ENCODE peak calls at places on chromosomes 16 and 17, in four cellular contexts. S, Z, E and L are unnamed samples.

GRCh38 chr17:33121756-33122155 is 130.1 kb downstream of the SPACA3 start:
- DNase-seq in Z (no peak), E (no peak), S (no peak), L (no peak)

GRCh38 chr16:21264226-21265036 is 13.7 kb downstream of the CRYM start:
- DNase-seq in S (no peak), E (peak), Z (no peak), L (no peak)

GRCh38 chr16:85202631-85203461 is 90.6 kb upstream of the CIBAR2 start:
- DNase-seq in E (no peak), Z (no peak), S (peak), L (no peak)

GRCh38 chr16:72066747-72067146 is 3.7 kb downstream of the HPR start:
- DNase-seq in S (no peak), E (peak), Z (peak), L (no peak)

GRCh38 chr17:83053779-83054451 is 25.5 kb upstream of the METRNL start:
- DNase-seq in Z (no peak), S (no peak), E (no peak), L (no peak)

GRCh38 chr16:15542734-15543347 is 100.1 kb downstream of the MARF1 start:
- DNase-seq in E (no peak), Z (no peak), S (no peak), L (no peak)

GRCh38 chr16:75238132-75238852 is 13.1 kb downstream of the BCAR1 start:
- DNase-seq in S (peak), E (peak), Z (no peak), L (no peak)

GRCh38 chr17:50352072-50352692 is 6.3 kb downstream of the XYLT2 start:
- DNase-seq in Z (no peak), S (no peak), E (no peak), L (no peak)

GRCh38 chr16:3264137-3265036 is 8.0 kb upstream of the MEFV start:
- DNase-seq in E (peak), Z (peak), S (peak), L (peak)

GRCh38 chr17:32865141-32865540 is 11.8 kb downstream of the MYO1D start:
- DNase-seq in S (no peak), E (no peak), Z (no peak), L (no peak)

GRCh38 chr16:75029854-75030253 is 31.0 kb downstream of the ZNRF1 start:
- DNase-seq in E (peak), S (no peak), Z (no peak), L (no peak)

GRCh38 chr16:528111-529011 is 849 bp downstream of the CAPN15 start:
- DNase-seq in S (peak), Z (peak), E (no peak), L (no peak)

GRCh38 chr16:2152695-2153506 is 2.7 kb upstream of the TRAF7 start:
- DNase-seq in E (peak), S (no peak), Z (peak), L (no peak)

GRCh38 chr16:17743578-17743977 is 272.8 kb upstream of the XYLT1 start:
- DNase-seq in E (no peak), Z (no peak), S (no peak), L (no peak)

GRCh38 chr17:80593171-80593570 is 48.5 kb downstream of the RPTOR start:
- DNase-seq in S (no peak), E (no peak), Z (no peak), L (no peak)

GRCh38 chr17:4475001-4475400 is 23.7 kb upstream of the SPNS2 start:
- DNase-seq in E (no peak), S (no peak), Z (no peak), L (no peak)

GRCh38 chr17:30212750-30213149 is 22.7 kb downstream of the SLC6A4 start:
- DNase-seq in S (no peak), Z (no peak), E (no peak), L (peak)

GRCh38 chr17:51692917-51693316 is 432.6 kb downstream of the UTP18 start:
- DNase-seq in Z (no peak), E (no peak), S (no peak), L (no peak)

GRCh38 chr16:21656795-21657768 is 4.7 kb upstream of the IGSF6 start:
- DNase-seq in S (no peak), Z (peak), E (peak), L (peak)

GRCh38 chr16:75402821-75403475 is 30.4 kb downstream of the CFDP1 start:
- DNase-seq in Z (peak), E (peak), S (no peak), L (no peak)

GRCh38 chr17:50863221-50863843 is 2.8 kb downstream of the TOB1 start:
- DNase-seq in E (peak), Z (no peak), S (peak), L (no peak)

GRCh38 chr16:89001117-89002027 is 24.4 kb upstream of the CBFA2T3 start:
- DNase-seq in Z (no peak), E (no peak), S (peak), L (no peak)

GRCh38 chr16:19583665-19584300 is 28.3 kb downstream of the VPS35L start:
- DNase-seq in S (peak), Z (peak), E (peak), L (no peak)

GRCh38 chr17:12296120-12296727 is 275.5 kb downstream of the MAP2K4 start:
- DNase-seq in E (no peak), Z (no peak), S (peak), L (no peak)

GRCh38 chr16:7976125-7976524 is 614.2 kb downstream of the TMEM114 start:
- DNase-seq in Z (no peak), S (no peak), E (no peak), L (no peak)

GRCh38 chr16:86653289-86654006 is 75.1 kb downstream of the FOXL1 start:
- DNase-seq in S (no peak), Z (no peak), E (no peak), L (no peak)

GRCh38 chr17:33137411-33137810 is 145.8 kb downstream of the SPACA3 start:
- DNase-seq in S (no peak), E (no peak), Z (no peak), L (no peak)

GRCh38 chr17:42311240-42312034 is 23.1 kb downstream of the STAT5A start:
- DNase-seq in E (peak), S (peak), Z (peak), L (no peak)

GRCh38 chr17:68302666-68303065 is 11.4 kb downstream of the ARSG start:
- DNase-seq in E (no peak), S (no peak), Z (no peak), L (no peak)

GRCh38 chr17:42531455-42532354 is 4.3 kb upstream of the NAGLU start:
- DNase-seq in E (peak), Z (peak), S (peak), L (no peak)

GRCh38 chr16:49562228-49562627 is 188.6 kb downstream of the C16orf78 start:
- DNase-seq in Z (no peak), E (no peak), S (no peak), L (no peak)

GRCh38 chr16:86120201-86120981 is 221.4 kb downstream of the IRF8 start:
- DNase-seq in S (no peak), Z (no peak), E (no peak), L (no peak)

GRCh38 chr17:5584971-5585794 is 874 bp upstream of the NLRP1 start:
- DNase-seq in E (no peak), Z (no peak), S (no peak), L (no peak)

GRCh38 chr17:29243792-29244191 is 2.9 kb upstream of the CRYBA1 start:
- DNase-seq in Z (peak), S (peak), E (peak), L (no peak)

GRCh38 chr16:73036074-73036826 is 11.7 kb downstream of the ZFHX3 start:
- DNase-seq in E (no peak), S (peak), Z (no peak), L (peak)

GRCh38 chr17:27912989-27913388 is 19.8 kb upstream of the LYRM9 start:
- DNase-seq in Z (no peak), E (no peak), S (no peak), L (no peak)

GRCh38 chr17:77440571-77440981 is 299.8 kb downstream of the SEC14L1 start:
- DNase-seq in E (no peak), Z (no peak), S (no peak), L (no peak)

GRCh38 chr17:27533874-27534815 is 77.9 kb downstream of the KSR1 start:
- DNase-seq in S (peak), E (no peak), Z (no peak), L (no peak)

GRCh38 chr17:50055055-50055425 is 870 bp upstream of the ITGA3 start:
- DNase-seq in E (no peak), Z (no peak), S (peak), L (no peak)

DNA sequence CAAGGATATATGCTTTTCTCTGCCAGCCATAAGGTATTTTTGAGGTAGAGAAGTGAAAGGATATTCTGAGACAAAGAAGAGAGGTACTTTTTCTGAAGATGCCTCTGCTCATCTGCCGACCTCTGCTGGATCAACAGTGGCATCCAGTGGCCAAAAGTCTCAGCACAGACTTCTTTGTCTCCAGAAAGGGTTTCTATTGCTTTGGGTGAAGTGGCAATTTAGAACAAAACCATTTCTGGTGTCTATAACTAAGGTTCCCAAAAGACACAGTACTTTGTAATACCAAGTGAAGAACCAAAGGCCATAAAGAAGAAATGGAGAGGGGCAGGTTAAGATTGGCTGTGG is 155.2 kb upstream of the C17orf78 start:
- DNase-seq in E (no peak), S (peak), Z (no peak), L (no peak)
- TF ChIP-seq NR2C2 in E (no peak), S (no peak), Z (no peak), L (no peak)

DNA sequence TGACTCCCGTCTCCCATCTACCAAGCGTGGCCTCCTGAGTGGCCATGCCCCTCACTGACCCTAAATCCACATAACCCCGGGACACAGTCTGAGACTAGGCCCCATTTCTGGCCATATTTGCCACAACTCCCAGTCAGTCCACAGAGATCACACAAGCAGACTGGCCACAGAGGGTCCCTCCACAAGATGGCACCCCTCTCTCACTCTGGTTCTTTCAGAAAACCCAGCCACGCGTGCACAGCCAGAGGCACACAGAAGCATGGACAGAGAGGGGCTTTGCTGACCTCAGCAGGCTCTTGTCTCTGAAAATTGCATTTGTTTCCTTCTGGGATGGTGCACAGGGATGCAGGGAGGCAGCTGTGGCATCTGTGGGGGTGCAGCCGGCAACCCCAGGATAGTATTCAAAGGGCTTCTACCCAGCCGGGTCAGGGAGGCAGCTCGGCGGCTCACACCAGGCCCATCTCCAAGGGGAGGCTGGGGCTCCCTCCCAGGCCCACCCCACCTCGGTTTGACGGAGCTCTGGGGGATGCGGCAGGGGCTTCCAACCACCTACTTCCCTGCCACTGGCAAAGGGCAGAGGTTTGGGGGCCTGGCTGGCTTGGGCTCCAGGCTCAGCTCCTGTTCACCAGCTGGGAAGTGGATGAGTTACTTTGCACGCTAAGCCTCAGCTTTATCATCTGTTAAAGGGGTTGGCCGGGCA is 16.8 kb downstream of the DOC2B start:
- DNase-seq in Z (peak), E (peak), S (peak), L (no peak)
- TF ChIP-seq NR2C2 in Z (no peak), E (no peak), S (no peak), L (no peak)

GRCh38 chr17:44919885-44920564 is 4.7 kb upstream of the GFAP start:
- DNase-seq in Z (peak), E (peak), S (peak), L (peak)

GRCh38 chr17:44920565-44920940 is 5.3 kb upstream of the GFAP start:
- DNase-seq in Z (no peak), E (no peak), S (peak), L (no peak)

GRCh38 chr17:44922136-44922535 is 6.8 kb upstream of the GFAP start:
- DNase-seq in E (no peak), Z (no peak), S (no peak), L (no peak)

GRCh38 chr17:44922746-44923470 is 7.6 kb upstream of the GFAP start:
- DNase-seq in E (no peak), Z (no peak), S (no peak), L (no peak)

GRCh38 chr17:44921122-44921882 is 6.0 kb upstream of the GFAP start:
- DNase-seq in Z (peak), E (no peak), S (peak), L (no peak)
- TF ChIP-seq NR2C2 in Z (no peak), E (no peak), S (no peak), L (no peak)

GRCh38 chr17:8798176-8799000 is 777 bp downstream of the MFSD6L start:
- DNase-seq in Z (no peak), E (no peak), S (no peak), L (no peak)

GRCh38 chr17:8797621-8798175 is 1.5 kb downstream of the MFSD6L start:
- DNase-seq in S (no peak), E (no peak), Z (no peak), L (no peak)

GRCh38 chr17:8800656-8801055 is 1.5 kb upstream of the MFSD6L start:
- DNase-seq in E (no peak), Z (no peak), S (no peak), L (no peak)

GRCh38 chr17:8799851-8800212 is 667 bp upstream of the MFSD6L start:
- DNase-seq in Z (no peak), S (no peak), E (no peak), L (no peak)

DNA sequence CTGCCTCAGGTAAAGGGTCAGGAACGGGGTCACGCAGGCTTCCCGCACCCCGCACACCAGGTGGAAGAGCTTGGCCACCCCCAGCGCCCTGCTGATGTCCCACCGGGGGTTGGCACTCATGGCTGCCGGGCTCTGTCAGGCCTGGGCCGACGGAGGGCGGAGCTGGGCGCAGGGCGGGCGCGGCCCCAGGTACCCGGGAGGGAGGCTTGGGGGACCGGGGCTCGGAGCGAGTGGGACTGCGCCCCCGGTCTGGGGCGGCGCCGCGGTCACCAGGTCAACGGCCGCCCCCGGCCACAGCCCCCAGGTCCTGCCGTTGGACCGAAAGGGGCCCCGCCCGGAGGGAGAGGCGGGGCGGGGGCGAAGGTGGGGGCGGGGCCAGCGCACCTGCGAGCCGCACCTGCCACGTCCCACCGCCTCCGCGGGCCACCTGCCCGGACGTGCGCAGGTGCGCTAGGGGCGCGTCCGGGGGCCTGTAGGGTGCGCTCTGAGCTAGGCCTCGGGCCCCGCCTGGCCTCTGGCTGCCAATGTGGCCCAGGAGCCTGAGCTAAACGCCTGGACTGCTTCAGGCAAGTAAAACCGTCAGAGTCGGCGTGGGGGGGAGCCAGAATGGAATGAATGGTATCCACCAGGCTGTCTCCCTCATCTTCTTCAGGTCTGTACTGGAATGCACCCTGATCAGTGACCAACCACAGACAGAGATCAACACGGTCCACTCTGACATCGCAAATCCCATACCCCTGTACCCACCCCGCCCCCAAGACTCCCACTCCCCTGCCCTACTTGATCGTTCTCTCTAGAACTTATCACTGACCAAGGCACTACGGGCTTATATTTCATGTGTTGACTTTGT is at the start of gene MFSD6L:
- DNase-seq in E (no peak), Z (no peak), S (peak), L (no peak)
- TF ChIP-seq NR2C2 in E (no peak), Z (no peak), S (no peak), L (no peak)

GRCh38 chr16:80733366-80733901 is 71.0 kb downstream of the CDYL2 start:
- DNase-seq in E (no peak), S (no peak), Z (no peak), L (no peak)
- TF ChIP-seq NR2C2 in E (no peak), S (no peak), Z (no peak), L (no peak)

DNA sequence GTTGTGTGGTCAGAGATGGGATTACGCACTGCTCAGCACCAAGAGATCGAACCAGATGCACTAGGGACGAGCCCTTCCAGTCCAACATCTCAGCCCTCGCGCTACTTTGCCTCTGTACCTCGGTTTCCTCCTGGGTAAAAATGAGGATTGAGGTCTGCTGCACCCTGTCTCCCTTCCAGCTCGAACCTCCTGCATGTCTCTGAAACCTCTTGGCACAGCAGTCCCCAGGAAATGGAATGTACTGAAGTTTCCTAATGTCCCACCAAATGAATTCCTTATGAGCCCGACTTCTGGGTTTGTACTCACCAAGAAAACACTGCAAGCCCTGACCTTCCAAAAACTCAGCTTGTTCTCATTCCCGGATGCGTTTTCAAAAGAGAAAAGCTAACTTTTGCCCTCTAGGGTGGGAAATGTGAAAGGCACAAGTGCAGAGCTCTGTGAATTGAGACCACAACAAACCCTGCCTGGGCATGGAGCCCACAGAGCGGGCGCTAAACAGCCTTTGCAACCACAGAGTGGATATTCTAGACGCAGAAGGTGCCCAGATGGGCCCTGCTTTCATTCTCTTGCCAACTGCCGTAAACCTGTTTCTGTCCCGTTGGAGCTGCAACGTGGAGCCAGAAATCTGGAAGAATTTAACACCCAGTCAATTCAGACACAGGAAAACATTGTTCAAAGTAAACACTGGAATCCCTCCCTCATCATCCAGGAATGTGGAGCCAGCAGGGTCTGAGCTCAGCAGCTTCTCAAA is 10.3 kb downstream of the CDRT4 start:
- DNase-seq in S (no peak), Z (no peak), E (peak), L (no peak)
- TF ChIP-seq NR2C2 in S (no peak), Z (no peak), E (no peak), L (no peak)

DNA sequence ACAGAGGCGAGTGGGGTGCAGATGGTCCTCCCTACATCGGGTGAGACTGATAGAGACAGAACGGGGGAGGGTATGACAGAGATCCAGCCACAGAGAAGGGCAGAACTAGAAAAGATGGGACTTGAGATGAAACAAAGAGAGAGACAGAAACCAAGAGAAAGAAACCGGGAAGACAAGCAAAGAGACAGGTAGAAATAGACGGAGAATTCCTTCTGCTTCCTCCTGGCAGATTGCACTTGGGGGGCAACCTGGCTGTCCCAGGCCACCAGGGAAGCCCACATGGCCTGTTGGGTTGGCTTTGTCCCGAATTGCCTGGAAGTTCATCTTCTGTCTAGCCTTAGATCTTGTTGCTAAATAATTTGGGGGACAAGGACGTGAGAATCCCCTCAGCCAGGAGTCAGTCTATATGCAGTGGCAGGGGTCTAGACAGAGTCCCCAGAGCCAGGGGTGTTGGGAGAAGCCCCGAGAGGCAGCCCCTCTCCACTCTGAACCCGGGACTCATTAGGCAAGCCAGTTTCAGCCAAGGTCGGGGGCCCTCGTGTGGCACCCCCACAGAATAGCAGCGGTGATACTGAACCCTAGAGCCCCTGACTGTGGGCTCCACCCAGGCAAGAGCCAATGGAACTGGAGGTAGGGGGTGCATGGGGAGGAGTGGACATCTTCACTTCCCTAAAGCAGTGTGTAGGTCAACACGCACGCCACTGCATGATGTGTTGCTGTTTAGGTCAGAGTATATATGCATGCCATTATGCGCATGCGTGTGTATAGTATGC is 626 bp upstream of the TSPOAP1 start:
- DNase-seq in E (peak), S (peak), Z (peak), L (peak)
- TF ChIP-seq NR2C2 in E (no peak), S (no peak), Z (peak), L (no peak)